ENCODE peak calls at places on chromosome 2, in six cellular contexts. D is foreskin fibroblast, N is psoas muscle, X is HEK293T, Y is GM23338, H is left lung. U is an unnamed sample.

GRCh38 chr2:212912445-212913103 is 238.8 kb downstream of the IKZF2 start:
- DNase-seq in H (no peak), Y (no peak), D (peak; percentile 45), X (no peak), N (no peak), U (peak; percentile 63)

GRCh38 chr2:205509655-205510054 is 172.6 kb upstream of the NRP2 start:
- DNase-seq in Y (no peak), X (no peak), N (no peak), H (no peak), D (no peak), U (no peak)

GRCh38 chr2:236177604-236177966 is 9.4 kb upstream of the GBX2 start:
- DNase-seq in Y (peak; percentile 91), N (peak; percentile 80), X (peak; percentile 61), D (peak; percentile 11), H (no peak), U (no peak)

GRCh38 chr2:112733449-112733848 is 12.6 kb downstream of the NT5DC4 start:
- DNase-seq in X (no peak), H (no peak), N (no peak), D (no peak), Y (no peak), U (no peak)

GRCh38 chr2:199310654-199311275 is 147.0 kb downstream of the SATB2 start:
- DNase-seq in D (no peak), X (no peak), Y (no peak), N (no peak), H (no peak), U (no peak)

GRCh38 chr2:65023742-65024141 is 32.5 kb upstream of the CEP68 start:
- DNase-seq in Y (no peak), D (no peak), X (no peak), H (no peak), N (no peak), U (no peak)

GRCh38 chr2:157746234-157746950 is 117.7 kb upstream of the ACVR1C start:
- DNase-seq in X (no peak), H (no peak), Y (peak; percentile 16), N (no peak), D (peak; percentile 20), U (no peak)

GRCh38 chr2:232085826-232086425 is 124.4 kb downstream of the DIS3L2 start:
- DNase-seq in X (no peak), N (no peak), Y (no peak), D (no peak), H (no peak), U (no peak)

U was measured in HS-5.